ENCODE peak calls at places on chromosomes 16 and 17, in four cellular contexts. I is cardiac fibroblast; J is A549; X is CD4-positive, alpha-beta T cell. Z is an unnamed sample.

GRCh38 chr17:73757324-73757942 is 113.2 kb upstream of the SDK2 start:
- DNase-seq in X (no peak), J (no peak), I (no peak), Z (no peak)

GRCh38 chr16:15613676-15614075 is 29.3 kb downstream of the MARF1 start:
- DNase-seq in I (no peak), X (no peak), J (no peak), Z (no peak)

GRCh38 chr17:7014995-7015586 is 2.7 kb downstream of the RNASEK start:
- DNase-seq in J (no peak), I (peak), X (peak), Z (no peak)

GRCh38 chr17:17443173-17443572 is 33.6 kb upstream of the MED9 start:
- DNase-seq in X (no peak), J (no peak), I (peak), Z (no peak)

GRCh38 chr17:82358467-82359350 is at the start of gene TEX19:
- DNase-seq in X (no peak), J (peak), I (no peak), Z (no peak)

GRCh38 chr16:881219-882097 is 80.9 kb upstream of the GNG13 start:
- DNase-seq in X (no peak), J (no peak), I (no peak), Z (no peak)

GRCh38 chr17:76009447-76009846 is 8.8 kb downstream of the CDK3 start:
- DNase-seq in X (no peak), J (no peak), I (no peak), Z (no peak)

GRCh38 chr16:85329059-85329812 is 217.0 kb upstream of the CIBAR2 start:
- DNase-seq in I (no peak), J (no peak), X (no peak), Z (no peak)

GRCh38 chr17:9644910-9645751 is at the start of gene USP43:
- DNase-seq in J (peak), I (no peak), X (no peak), Z (no peak)

GRCh38 chr16:13171313-13171712 is 269.9 kb downstream of the SHISA9 start:
- DNase-seq in X (no peak), J (no peak), I (no peak), Z (no peak)

GRCh38 chr17:17067277-17067676 is 25.0 kb downstream of the MPRIP start:
- DNase-seq in X (no peak), J (peak), I (peak), Z (no peak)

GRCh38 chr16:5865231-5865630 is 767.6 kb upstream of the EEF2KMT start:
- DNase-seq in I (no peak), J (no peak), X (no peak), Z (no peak)

GRCh38 chr16:21590791-21591190 is 8.6 kb upstream of the METTL9 start:
- DNase-seq in J (no peak), I (peak), X (no peak), Z (no peak)

GRCh38 chr16:82954224-82954929 is 327.6 kb downstream of the CDH13 start:
- DNase-seq in X (no peak), I (peak), J (no peak), Z (no peak)

GRCh38 chr17:78484300-78485159 is 92.7 kb downstream of the DNAH17 start:
- DNase-seq in J (peak), I (peak), X (peak), Z (no peak)

GRCh38 chr16:57044931-57045693 is 47.3 kb upstream of the CPNE2 start:
- DNase-seq in J (no peak), X (no peak), I (no peak), Z (no peak)

GRCh38 chr17:17200831-17201230 is 5.3 kb downstream of the PLD6 start:
- DNase-seq in X (no peak), I (no peak), J (no peak), Z (no peak)

GRCh38 chr16:84454611-84455010 is 49.8 kb downstream of the MEAK7 start:
- DNase-seq in J (no peak), I (no peak), X (no peak), Z (no peak)

GRCh38 chr17:80449930-80450576 is 26.4 kb downstream of the NPTX1 start:
- DNase-seq in X (no peak), J (no peak), I (no peak), Z (no peak)

GRCh38 chr17:50183439-50184001 is 17.7 kb downstream of the SGCA start:
- DNase-seq in X (no peak), J (no peak), I (peak), Z (no peak)

GRCh38 chr17:40342575-40343058 is 21.9 kb downstream of the GJD3 start:
- DNase-seq in J (no peak), I (no peak), X (no peak), Z (no peak)

GRCh38 chr16:48561960-48562393 is 48.0 kb downstream of the N4BP1 start:
- DNase-seq in J (no peak), X (no peak), I (peak), Z (no peak)

GRCh38 chr17:57879437-57880085 is 29.7 kb upstream of the MRPS23 start:
- DNase-seq in J (peak), I (no peak), X (no peak), Z (no peak)

GRCh38 chr17:48241131-48241591 is 133.6 kb downstream of the SNX11 start:
- DNase-seq in I (peak), X (no peak), J (peak), Z (no peak)

GRCh38 chr17:43784068-43784467 is 3.8 kb downstream of the CFAP97D1 start:
- DNase-seq in I (peak), J (no peak), X (no peak), Z (no peak)

GRCh38 chr17:59853168-59853918 is 39.4 kb downstream of the TUBD1 start:
- DNase-seq in I (peak), X (peak), J (peak), Z (no peak)

GRCh38 chr17:73492802-73493139 is 151.5 kb downstream of the SDK2 start:
- DNase-seq in X (no peak), J (no peak), I (no peak), Z (no peak)

GRCh38 chr16:27822529-27823437 is 240.7 kb downstream of the GSG1L start:
- DNase-seq in I (no peak), J (no peak), X (no peak), Z (no peak)

GRCh38 chr16:79509221-79509631 is 91.3 kb downstream of the MAF start:
- DNase-seq in J (no peak), I (no peak), X (no peak), Z (no peak)

GRCh38 chr17:17993366-17993765 is 20.7 kb downstream of the DRC3 start:
- DNase-seq in X (no peak), J (no peak), I (no peak), Z (no peak)

GRCh38 chr17:55159251-55159650 is 105.5 kb upstream of the HLF start:
- DNase-seq in X (no peak), J (no peak), I (peak), Z (no peak)

GRCh38 chr17:76427457-76428231 is 25.3 kb downstream of the UBE2O start:
- DNase-seq in X (no peak), I (peak), J (no peak), Z (no peak)

GRCh38 chr17:59373879-59374495 is 42.5 kb downstream of the YPEL2 start:
- DNase-seq in J (no peak), X (no peak), I (peak), Z (no peak)

GRCh38 chr17:8300629-8301242 is 5.5 kb upstream of the SLC25A35 start:
- DNase-seq in I (peak), J (peak), X (peak), Z (no peak)

GRCh38 chr17:73581379-73581778 is 62.9 kb downstream of the SDK2 start:
- DNase-seq in I (no peak), X (no peak), J (no peak), Z (no peak)

GRCh38 chr16:49755291-49755611 is 100.7 kb downstream of the ZNF423 start:
- DNase-seq in X (no peak), I (peak), J (peak), Z (no peak)

GRCh38 chr16:12781777-12782176 is 21.9 kb downstream of the CPPED1 start:
- DNase-seq in X (no peak), I (no peak), J (no peak), Z (no peak)

GRCh38 chr16:69130461-69130860 is 1.9 kb downstream of the CHTF8 start:
- DNase-seq in J (no peak), I (no peak), X (no peak), Z (no peak)

GRCh38 chr16:69131749-69132423 is 502 bp downstream of the CHTF8 start:
- DNase-seq in J (peak), X (peak), I (peak), Z (peak)

GRCh38 chr16:69131167-69131748 is 1.1 kb downstream of the CHTF8 start:
- DNase-seq in J (peak), X (no peak), I (no peak), Z (no peak)

GRCh38 chr16:69133555-69133954 is 1.1 kb downstream of the UTP4 start:
- DNase-seq in X (no peak), J (no peak), I (no peak), Z (no peak)

GRCh38 chr16:69132424-69133252 is at the start of the genes CHTF8 and UTP4:
- DNase-seq in J (peak), X (peak), I (peak), Z (peak)
- TF ChIP-seq CTCF in J (no peak), X (no peak), I (no peak), Z (no peak)

GRCh38 chr17:2030779-2031163 is 818 bp downstream of the DPH1 start:
- DNase-seq in J (peak), I (no peak), X (no peak), Z (no peak)
- TF ChIP-seq CTCF in J (peak), I (peak), X (peak), Z (no peak)

GRCh38 chr16:25413133-25413532 is 155.5 kb upstream of the ZKSCAN2 start:
- DNase-seq in X (no peak), J (no peak), I (no peak), Z (no peak)

GRCh38 chr16:25419123-25419522 is 161.5 kb upstream of the ZKSCAN2 start:
- DNase-seq in J (no peak), X (no peak), I (no peak), Z (no peak)

GRCh38 chr16:25413962-25414361 is 156.3 kb upstream of the ZKSCAN2 start:
- DNase-seq in J (no peak), I (peak), X (no peak), Z (no peak)

GRCh38 chr16:25419681-25420080 is 162.0 kb upstream of the ZKSCAN2 start:
- DNase-seq in X (no peak), I (no peak), J (no peak), Z (no peak)

GRCh38 chr16:25416002-25416401 is 158.4 kb upstream of the ZKSCAN2 start:
- DNase-seq in I (no peak), X (no peak), J (no peak), Z (no peak)
- TF ChIP-seq CTCF in I (no peak), X (no peak), J (no peak), Z (no peak)

GRCh38 chr16:7366041-7366440 is 33.4 kb downstream of the RBFOX1 start:
- DNase-seq in I (no peak), X (no peak), J (no peak), Z (no peak)
- TF ChIP-seq CTCF in I (no peak), X (no peak), J (no peak), Z (no peak)

Z was measured in omental fat pad.